ENCODE peak calls at places on chromosome 20, in five cellular contexts. J is psoas muscle, Y is tibial artery, G is retinal pigment epithelial cell, K is esophagus muscularis mucosa. B is an unnamed sample.

GRCh38 chr20:13735829-13736228 is 48.9 kb downstream of the ESF1 start:
- DNase-seq in J (no peak), Y (no peak), G (no peak), K (no peak), B (no peak)

GRCh38 chr20:24693466-24694156 is 224.2 kb downstream of the SYNDIG1 start:
- DNase-seq in J (no peak), Y (no peak), G (no peak), K (no peak), B (peak)

GRCh38 chr20:57749861-57750260 is 40.0 kb upstream of the PMEPA1 start:
- DNase-seq in J (no peak), Y (no peak), G (no peak), K (no peak), B (no peak)

GRCh38 chr20:23146857-23147256 is 60.7 kb upstream of the CD93 start:
- DNase-seq in J (no peak), Y (peak), G (no peak), K (no peak), B (peak)

GRCh38 chr20:7790189-7790588 is 150.1 kb downstream of the HAO1 start:
- DNase-seq in J (no peak), Y (no peak), G (no peak), K (no peak), B (no peak)

GRCh38 chr20:17610566-17611289 is 40.9 kb downstream of the DSTN start:
- DNase-seq in J (peak), Y (peak), G (no peak), K (peak), B (peak)

GRCh38 chr20:51715028-51715872 is 52.9 kb downstream of the ATP9A start:
- DNase-seq in J (no peak), Y (no peak), G (no peak), K (no peak), B (no peak)

GRCh38 chr20:42179768-42180167 is 561.6 kb upstream of the CHD6 start:
- DNase-seq in J (no peak), Y (no peak), G (no peak), K (no peak), B (no peak)

GRCh38 chr20:51365670-51366069 is 176.8 kb downstream of the NFATC2 start:
- DNase-seq in J (no peak), Y (no peak), G (no peak), K (no peak), B (no peak)

GRCh38 chr20:37519508-37520416 is 1.3 kb upstream of the NNAT start:
- DNase-seq in J (peak), Y (no peak), G (no peak), K (no peak), B (peak)

GRCh38 chr20:25269833-25270170 is 21.9 kb downstream of the PYGB start:
- DNase-seq in J (no peak), Y (peak), G (no peak), K (no peak), B (peak)

GRCh38 chr20:44603327-44603726 is 20.9 kb downstream of the PKIG start:
- DNase-seq in J (no peak), Y (peak), G (no peak), K (no peak), B (no peak)

GRCh38 chr20:21149344-21149743 is 23.5 kb downstream of the KIZ start:
- DNase-seq in J (no peak), Y (no peak), G (no peak), K (no peak), B (no peak)

GRCh38 chr20:36467076-36467999 is 74.0 kb upstream of the MYL9 start:
- DNase-seq in J (peak), Y (peak), G (no peak), K (no peak), B (no peak)

GRCh38 chr20:51461306-51461705 is 81.2 kb downstream of the NFATC2 start:
- DNase-seq in J (no peak), Y (no peak), G (no peak), K (no peak), B (peak)

GRCh38 chr20:5855939-5856338 is 94.4 kb downstream of the TRMT6 start:
- DNase-seq in J (no peak), Y (no peak), G (no peak), K (no peak), B (no peak)

GRCh38 chr20:17503501-17504325 is 27.5 kb downstream of the BFSP1 start:
- DNase-seq in J (no peak), Y (no peak), G (no peak), K (no peak), B (peak)

GRCh38 chr20:10078403-10078802 is 43.6 kb downstream of the ANKEF1 start:
- DNase-seq in J (no peak), Y (no peak), G (no peak), K (no peak), B (no peak)

GRCh38 chr20:22490287-22491187 is 93.8 kb downstream of the FOXA2 start:
- DNase-seq in J (no peak), Y (no peak), G (no peak), K (peak), B (no peak)

GRCh38 chr20:3964719-3965118 is 50.6 kb downstream of the RNF24 start:
- DNase-seq in J (no peak), Y (no peak), G (no peak), K (no peak), B (no peak)

GRCh38 chr20:3972161-3972560 is 43.2 kb downstream of the RNF24 start:
- DNase-seq in J (no peak), Y (no peak), G (no peak), K (no peak), B (no peak)

GRCh38 chr20:47067776-47068175 is 173.1 kb downstream of the EYA2 start:
- DNase-seq in J (no peak), Y (no peak), G (no peak), K (no peak), B (no peak)

GRCh38 chr20:38692436-38693411 is 31.6 kb upstream of the SLC32A1 start:
- DNase-seq in J (no peak), Y (peak), G (peak), K (no peak), B (no peak)

GRCh38 chr20:44355503-44356352 is at the start of gene HNF4A:
- DNase-seq in J (no peak), Y (no peak), G (no peak), K (no peak), B (no peak)

GRCh38 chr20:62951896-62952372 is 575 bp upstream of the SLC17A9 start:
- DNase-seq in J (peak), Y (no peak), G (no peak), K (no peak), B (no peak)
- H3K4me3 ChIP-seq in J (peak), Y (peak), G (peak), K (peak), B (peak)

GRCh38 chr20:41011551-41012067 is 17.0 kb upstream of the TOP1 start:
- DNase-seq in J (no peak), Y (no peak), G (no peak), K (no peak), B (no peak)
- H3K4me3 ChIP-seq in J (no peak), Y (no peak), G (no peak), K (no peak), B (no peak)

GRCh38 chr20:49715466-49715865 is 1.8 kb upstream of the B4GALT5 start:
- DNase-seq in J (no peak), Y (no peak), G (no peak), K (no peak), B (no peak)

GRCh38 chr20:49712918-49713778 is 530 bp downstream of the B4GALT5 start:
- DNase-seq in J (peak), Y (no peak), G (no peak), K (no peak), B (peak)

GRCh38 chr20:49712118-49712517 is 1.6 kb downstream of the B4GALT5 start:
- DNase-seq in J (no peak), Y (no peak), G (no peak), K (no peak), B (peak)

GRCh38 chr20:49713779-49714712 is at the start of gene B4GALT5:
- DNase-seq in J (peak), Y (peak), G (peak), K (no peak), B (peak)

GRCh38 chr20:49711331-49711987 is 2.2 kb downstream of the B4GALT5 start:
- DNase-seq in J (no peak), Y (no peak), G (no peak), K (no peak), B (no peak)
- H3K4me3 ChIP-seq in J (peak), Y (peak), G (peak), K (peak), B (peak)

GRCh38 chr20:53873249-53873642 is 197.1 kb downstream of the BCAS1 start:
- DNase-seq in J (no peak), Y (no peak), G (no peak), K (no peak), B (no peak)

GRCh38 chr20:53872081-53872541 is 198.3 kb downstream of the BCAS1 start:
- DNase-seq in J (no peak), Y (no peak), G (peak), K (no peak), B (no peak)

GRCh38 chr20:53874104-53874503 is 196.3 kb downstream of the BCAS1 start:
- DNase-seq in J (no peak), Y (no peak), G (no peak), K (no peak), B (no peak)

GRCh38 chr20:53871541-53871940 is 198.9 kb downstream of the BCAS1 start:
- DNase-seq in J (no peak), Y (no peak), G (no peak), K (no peak), B (no peak)

GRCh38 chr20:53872561-53873248 is 197.7 kb downstream of the BCAS1 start:
- DNase-seq in J (no peak), Y (no peak), G (no peak), K (no peak), B (no peak)
- H3K4me3 ChIP-seq in J (no peak), Y (no peak), G (no peak), K (no peak), B (no peak)

GRCh38 chr20:63854766-63855362 is 6.4 kb upstream of the ABHD16B start:
- DNase-seq in J (no peak), Y (no peak), G (no peak), K (no peak), B (no peak)
- H3K4me3 ChIP-seq in J (peak), Y (no peak), G (peak), K (peak), B (peak)

GRCh38 chr20:31711416-31712111 is 11.1 kb downstream of the BCL2L1 start:
- DNase-seq in J (no peak), Y (no peak), G (no peak), K (no peak), B (no peak)
- H3K4me3 ChIP-seq in J (peak), Y (peak), G (no peak), K (peak), B (peak)

GRCh38 chr20:2508631-2509467 is at the start of gene ZNF343:
- DNase-seq in J (peak), Y (peak), G (peak), K (peak), B (peak)

GRCh38 chr20:2509468-2509781 is 710 bp upstream of the ZNF343 start:
- DNase-seq in J (no peak), Y (no peak), G (no peak), K (no peak), B (no peak)

GRCh38 chr20:2507875-2508630 is 662 bp downstream of the ZNF343 start:
- DNase-seq in J (peak), Y (no peak), G (no peak), K (peak), B (no peak)

GRCh38 chr20:2509794-2510193 is 1.1 kb upstream of the ZNF343 start:
- DNase-seq in J (no peak), Y (no peak), G (no peak), K (no peak), B (no peak)

GRCh38 chr20:2507464-2507863 is 1.3 kb downstream of the ZNF343 start:
- DNase-seq in J (no peak), Y (no peak), G (no peak), K (peak), B (no peak)
- H3K4me3 ChIP-seq in J (peak), Y (peak), G (peak), K (peak), B (peak)

B was measured in coronary artery.